ENCODE peak calls at places on chromosomes 11 and 22, in ten cellular contexts. One of them, this sample, is unnamed. For H3K36me3 and H3K4me1, the result is how much of the 10 kb centered on the place peaks cover.

GRCh38 chr11:99973993-99974392 is 713.1 kb upstream of the ARHGAP42 start:
- DNase-seq in right atrium auricular region: no peak
- DNase-seq in PC-3: no peak
- DNase-seq in psoas muscle: no peak
- DNase-seq in neural progenitor cell: no peak
- DNase-seq in spleen: no peak
- DNase-seq in GM23338: no peak
- DNase-seq in OCI-LY7: no peak
- DNase-seq in cardiac muscle cell: no peak
- DNase-seq in neuronal stem cell: no peak
- DNase-seq in this sample: no peak

GRCh38 chr11:112834277-112834755 is 126.9 kb upstream of the NCAM1 start:
- DNase-seq in cardiac muscle cell: no peak
- DNase-seq in spleen: no peak
- DNase-seq in OCI-LY7: no peak
- DNase-seq in psoas muscle: peak
- DNase-seq in neuronal stem cell: no peak
- DNase-seq in PC-3: no peak
- DNase-seq in right atrium auricular region: no peak
- DNase-seq in neural progenitor cell: no peak
- DNase-seq in GM23338: no peak
- DNase-seq in this sample: no peak

GRCh38 chr11:67484847-67485311 is 2.1 kb downstream of the AIP start:
- DNase-seq in cardiac muscle cell: no peak
- DNase-seq in GM23338: no peak
- DNase-seq in psoas muscle: no peak
- DNase-seq in OCI-LY7: peak
- DNase-seq in neuronal stem cell: no peak
- DNase-seq in spleen: peak
- DNase-seq in right atrium auricular region: no peak
- DNase-seq in neural progenitor cell: no peak
- DNase-seq in PC-3: no peak
- DNase-seq in this sample: peak

GRCh38 chr22:33620085-33620484 is 300.2 kb downstream of the LARGE1 start:
- DNase-seq in cardiac muscle cell: no peak
- DNase-seq in neuronal stem cell: no peak
- DNase-seq in psoas muscle: no peak
- DNase-seq in spleen: no peak
- DNase-seq in GM23338: no peak
- DNase-seq in PC-3: no peak
- DNase-seq in right atrium auricular region: no peak
- DNase-seq in OCI-LY7: no peak
- DNase-seq in neural progenitor cell: no peak
- DNase-seq in this sample: no peak

GRCh38 chr11:93655581-93656255 is 5.8 kb upstream of the CEP295 start:
- DNase-seq in OCI-LY7: no peak
- DNase-seq in psoas muscle: no peak
- DNase-seq in neuronal stem cell: no peak
- DNase-seq in spleen: no peak
- DNase-seq in cardiac muscle cell: no peak
- DNase-seq in GM23338: no peak
- DNase-seq in PC-3: peak
- DNase-seq in right atrium auricular region: no peak
- DNase-seq in neural progenitor cell: no peak
- DNase-seq in this sample: no peak

GRCh38 chr11:117597083-117597482 is 199.9 kb downstream of the DSCAML1 start:
- DNase-seq in spleen: no peak
- DNase-seq in psoas muscle: no peak
- DNase-seq in OCI-LY7: peak
- DNase-seq in right atrium auricular region: no peak
- DNase-seq in neural progenitor cell: peak
- DNase-seq in cardiac muscle cell: peak
- DNase-seq in PC-3: peak
- DNase-seq in neuronal stem cell: peak
- DNase-seq in GM23338: peak
- DNase-seq in this sample: peak

GRCh38 chr11:74418509-74418895 is 20.3 kb upstream of the PGM2L1 start:
- DNase-seq in OCI-LY7: no peak
- DNase-seq in right atrium auricular region: no peak
- DNase-seq in PC-3: peak
- DNase-seq in neural progenitor cell: no peak
- DNase-seq in spleen: no peak
- DNase-seq in neuronal stem cell: no peak
- DNase-seq in psoas muscle: no peak
- DNase-seq in cardiac muscle cell: peak
- DNase-seq in GM23338: no peak
- DNase-seq in this sample: no peak

GRCh38 chr11:102802341-102802740 is 4.4 kb upstream of the MMP1 start:
- DNase-seq in neuronal stem cell: no peak
- DNase-seq in spleen: no peak
- DNase-seq in cardiac muscle cell: peak
- DNase-seq in right atrium auricular region: no peak
- DNase-seq in OCI-LY7: no peak
- DNase-seq in psoas muscle: no peak
- DNase-seq in PC-3: peak
- DNase-seq in neural progenitor cell: no peak
- DNase-seq in GM23338: no peak
- DNase-seq in this sample: no peak

GRCh38 chr11:35523351-35523768 is 2.1 kb downstream of the PAMR1 start:
- DNase-seq in PC-3: no peak
- DNase-seq in neuronal stem cell: no peak
- DNase-seq in right atrium auricular region: no peak
- DNase-seq in spleen: no peak
- DNase-seq in psoas muscle: no peak
- DNase-seq in neural progenitor cell: no peak
- DNase-seq in cardiac muscle cell: no peak
- DNase-seq in GM23338: no peak
- DNase-seq in OCI-LY7: no peak
- DNase-seq in this sample: no peak

GRCh38 chr11:20156280-20156875 is 3.9 kb downstream of the DBX1 start:
- DNase-seq in neuronal stem cell: no peak
- DNase-seq in right atrium auricular region: no peak
- DNase-seq in spleen: peak
- DNase-seq in cardiac muscle cell: no peak
- DNase-seq in PC-3: no peak
- DNase-seq in psoas muscle: peak
- DNase-seq in GM23338: peak
- DNase-seq in OCI-LY7: no peak
- DNase-seq in neural progenitor cell: peak
- DNase-seq in this sample: peak

GRCh38 chr11:97909544-97910394 is 1111.0 kb upstream of the CNTN5 start:
- DNase-seq in psoas muscle: no peak
- DNase-seq in cardiac muscle cell: peak
- DNase-seq in PC-3: no peak
- DNase-seq in neuronal stem cell: no peak
- DNase-seq in neural progenitor cell: no peak
- DNase-seq in spleen: no peak
- DNase-seq in right atrium auricular region: no peak
- DNase-seq in OCI-LY7: no peak
- DNase-seq in GM23338: no peak
- DNase-seq in this sample: no peak

GRCh38 chr11:63567044-63567840 is 4.1 kb upstream of the PLAAT2 start:
- DNase-seq in neural progenitor cell: no peak
- DNase-seq in neuronal stem cell: no peak
- DNase-seq in OCI-LY7: peak
- DNase-seq in PC-3: peak
- DNase-seq in spleen: no peak
- DNase-seq in GM23338: peak
- DNase-seq in psoas muscle: no peak
- DNase-seq in right atrium auricular region: peak
- DNase-seq in cardiac muscle cell: peak
- DNase-seq in this sample: no peak

DNA sequence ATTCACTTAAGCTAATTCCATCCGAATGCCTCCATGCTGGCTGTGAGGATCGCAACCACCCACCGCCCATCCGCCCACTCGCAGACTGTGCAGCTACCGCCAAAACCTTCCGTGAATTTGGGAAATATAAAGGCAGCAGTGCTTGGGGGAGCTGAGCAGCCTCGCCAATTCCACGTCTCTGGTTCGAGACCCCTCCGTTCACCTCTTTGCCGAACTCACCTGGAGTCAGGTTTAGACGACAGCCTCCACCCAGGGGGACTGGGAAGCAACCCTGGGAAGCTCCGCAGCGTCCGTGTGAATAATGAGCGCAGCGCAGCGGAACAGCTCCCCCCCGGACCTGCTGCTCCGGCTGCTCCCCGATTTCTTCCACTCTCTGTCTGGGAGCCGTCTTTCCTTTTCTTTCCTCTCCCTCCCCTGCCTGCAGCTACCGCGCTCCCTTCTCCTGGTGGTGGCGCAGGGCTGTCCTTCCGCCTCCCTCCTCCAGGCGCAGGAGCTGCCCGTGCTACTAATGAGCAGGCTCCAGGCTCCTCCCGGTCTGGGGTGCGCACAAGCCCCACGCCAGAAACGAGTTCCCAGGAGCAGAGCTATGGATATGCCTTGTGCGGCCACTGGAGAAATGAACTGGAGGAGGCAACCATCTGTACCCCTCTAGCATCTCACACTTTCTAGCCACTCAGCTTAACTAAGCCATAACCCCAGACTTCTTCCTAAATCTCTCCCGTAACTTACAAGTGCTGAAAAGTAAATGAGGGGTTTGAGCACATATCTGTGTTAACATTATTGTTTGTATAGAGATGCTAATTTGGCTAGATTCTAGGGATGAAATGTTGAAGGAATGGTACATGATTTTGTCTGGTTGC is 107.3 kb downstream of the XKR3 start:
- DNase-seq in GM23338: peak
- DNase-seq in neural progenitor cell: no peak
- DNase-seq in right atrium auricular region: no peak
- DNase-seq in PC-3: no peak
- DNase-seq in OCI-LY7: no peak
- DNase-seq in psoas muscle: no peak
- DNase-seq in spleen: peak
- DNase-seq in cardiac muscle cell: no peak
- DNase-seq in neuronal stem cell: no peak
- DNase-seq in this sample: no peak
- H3K4me3 ChIP-seq in GM23338: peak
- H3K4me3 ChIP-seq in neural progenitor cell: no peak
- H3K4me3 ChIP-seq in right atrium auricular region: no peak
- H3K4me3 ChIP-seq in PC-3: no peak
- H3K4me3 ChIP-seq in OCI-LY7: no peak
- H3K4me3 ChIP-seq in psoas muscle: no peak
- H3K4me3 ChIP-seq in spleen: no peak
- H3K4me3 ChIP-seq in cardiac muscle cell: no peak
- H3K4me3 ChIP-seq in neuronal stem cell: no peak
- H3K4me3 ChIP-seq in this sample: no peak

GRCh38 chr22:24094966-24095365 is 83.9 kb downstream of the CABIN1 start:
- DNase-seq in PC-3: no peak
- DNase-seq in spleen: peak
- DNase-seq in OCI-LY7: no peak
- DNase-seq in neural progenitor cell: no peak
- DNase-seq in GM23338: no peak
- DNase-seq in right atrium auricular region: no peak
- DNase-seq in psoas muscle: no peak
- DNase-seq in neuronal stem cell: no peak
- DNase-seq in cardiac muscle cell: no peak
- DNase-seq in this sample: no peak
- H3K36me3 ChIP-seq in PC-3: under half
- H3K36me3 ChIP-seq in spleen: half or more
- H3K36me3 ChIP-seq in OCI-LY7: half or more
- H3K36me3 ChIP-seq in neural progenitor cell: under half
- H3K36me3 ChIP-seq in GM23338: under half
- H3K36me3 ChIP-seq in right atrium auricular region: under half
- H3K36me3 ChIP-seq in psoas muscle: under half
- H3K36me3 ChIP-seq in neuronal stem cell: under half
- H3K36me3 ChIP-seq in cardiac muscle cell: under half
- H3K36me3 ChIP-seq in this sample: under half

DNA sequence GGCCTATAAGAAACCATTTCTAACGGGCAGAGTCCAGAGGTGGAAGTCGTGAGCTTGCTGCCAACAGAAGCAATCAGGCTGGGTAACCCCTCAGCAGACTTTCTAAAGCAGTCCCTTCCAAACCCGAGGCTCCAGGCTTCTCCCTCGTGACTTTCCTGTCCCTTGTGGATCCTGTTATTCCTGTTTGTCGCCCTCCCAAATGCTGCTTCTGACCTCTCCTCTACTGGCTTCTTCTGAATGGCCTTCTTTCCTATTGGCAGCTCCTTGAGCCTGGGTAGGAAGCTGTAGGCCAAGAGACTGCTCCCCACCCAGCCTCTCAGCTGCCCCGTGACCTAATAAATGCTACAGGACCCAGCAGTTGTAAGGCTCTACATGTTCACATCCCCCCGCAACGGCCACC is 35.0 kb downstream of the MAFF start:
- DNase-seq in neuronal stem cell: no peak
- DNase-seq in psoas muscle: no peak
- DNase-seq in spleen: no peak
- DNase-seq in OCI-LY7: no peak
- DNase-seq in neural progenitor cell: no peak
- DNase-seq in cardiac muscle cell: no peak
- DNase-seq in PC-3: peak
- DNase-seq in right atrium auricular region: no peak
- DNase-seq in GM23338: no peak
- DNase-seq in this sample: no peak
- H3K4me1 ChIP-seq in neuronal stem cell: under half
- H3K4me1 ChIP-seq in psoas muscle: half or more
- H3K4me1 ChIP-seq in spleen: under half
- H3K4me1 ChIP-seq in OCI-LY7: under half
- H3K4me1 ChIP-seq in neural progenitor cell: under half
- H3K4me1 ChIP-seq in cardiac muscle cell: under half
- H3K4me1 ChIP-seq in PC-3: half or more
- H3K4me1 ChIP-seq in right atrium auricular region: half or more
- H3K4me1 ChIP-seq in GM23338: under half
- H3K4me1 ChIP-seq in this sample: under half

GRCh38 chr11:65945430-65945911 is at the start of gene TSGA10IP:
- DNase-seq in neuronal stem cell: peak
- DNase-seq in PC-3: no peak
- DNase-seq in spleen: no peak
- DNase-seq in psoas muscle: no peak
- DNase-seq in right atrium auricular region: no peak
- DNase-seq in GM23338: peak
- DNase-seq in cardiac muscle cell: no peak
- DNase-seq in OCI-LY7: no peak
- DNase-seq in neural progenitor cell: peak
- DNase-seq in this sample: no peak

GRCh38 chr11:65944767-65945166 is 513 bp upstream of the TSGA10IP start:
- DNase-seq in GM23338: no peak
- DNase-seq in OCI-LY7: no peak
- DNase-seq in neural progenitor cell: no peak
- DNase-seq in PC-3: no peak
- DNase-seq in spleen: no peak
- DNase-seq in neuronal stem cell: no peak
- DNase-seq in psoas muscle: no peak
- DNase-seq in cardiac muscle cell: no peak
- DNase-seq in right atrium auricular region: no peak
- DNase-seq in this sample: no peak

GRCh38 chr11:65946655-65947054 is 1.4 kb downstream of the TSGA10IP start:
- DNase-seq in neuronal stem cell: no peak
- DNase-seq in spleen: no peak
- DNase-seq in psoas muscle: no peak
- DNase-seq in cardiac muscle cell: no peak
- DNase-seq in PC-3: no peak
- DNase-seq in neural progenitor cell: no peak
- DNase-seq in GM23338: no peak
- DNase-seq in right atrium auricular region: no peak
- DNase-seq in OCI-LY7: no peak
- DNase-seq in this sample: no peak

GRCh38 chr11:65947133-65947532 is 1.9 kb downstream of the TSGA10IP start:
- DNase-seq in OCI-LY7: no peak
- DNase-seq in neural progenitor cell: no peak
- DNase-seq in GM23338: peak
- DNase-seq in psoas muscle: no peak
- DNase-seq in right atrium auricular region: no peak
- DNase-seq in cardiac muscle cell: no peak
- DNase-seq in neuronal stem cell: no peak
- DNase-seq in spleen: no peak
- DNase-seq in PC-3: no peak
- DNase-seq in this sample: no peak

GRCh38 chr11:65945941-65946558 is 770 bp downstream of the TSGA10IP start:
- DNase-seq in neural progenitor cell: no peak
- DNase-seq in OCI-LY7: no peak
- DNase-seq in spleen: no peak
- DNase-seq in cardiac muscle cell: no peak
- DNase-seq in right atrium auricular region: no peak
- DNase-seq in GM23338: peak
- DNase-seq in psoas muscle: no peak
- DNase-seq in PC-3: no peak
- DNase-seq in neuronal stem cell: no peak
- DNase-seq in this sample: no peak
- H3K4me3 ChIP-seq in neural progenitor cell: peak
- H3K4me3 ChIP-seq in OCI-LY7: no peak
- H3K4me3 ChIP-seq in spleen: no peak
- H3K4me3 ChIP-seq in cardiac muscle cell: no peak
- H3K4me3 ChIP-seq in right atrium auricular region: no peak
- H3K4me3 ChIP-seq in GM23338: peak
- H3K4me3 ChIP-seq in psoas muscle: no peak
- H3K4me3 ChIP-seq in PC-3: no peak
- H3K4me3 ChIP-seq in neuronal stem cell: peak
- H3K4me3 ChIP-seq in this sample: no peak

This sample was measured in mucosa of descending colon.